ENCODE peak calls at places on chromosomes 16 and 17, in four cellular contexts. A is stimulated activated CD8-positive, alpha-beta memory T cell treated with anti-CD3 and anti-CD28 coated beads, Interleukin-2, amount 100 ng/mL, for 1 hour; X is kidney epithelial cell; V is fibroblast of the conjunctiva. Z is an unnamed sample.

GRCh38 chr17:17032131-17032692 is 10.0 kb upstream of the MPRIP start:
- DNase-seq in V (no peak), A (no peak), X (no peak), Z (no peak)

GRCh38 chr16:28951410-28951943 is 740 bp downstream of the NFATC2IP start:
- DNase-seq in A (no peak), X (no peak), V (no peak), Z (no peak)

GRCh38 chr16:28210979-28211505 is 723 bp downstream of the XPO6 start:
- DNase-seq in V (peak), X (no peak), A (no peak), Z (no peak)

GRCh38 chr17:28701987-28702751 is 9.5 kb downstream of the PROCA1 start:
- DNase-seq in A (no peak), V (no peak), X (no peak), Z (no peak)

GRCh38 chr16:50152386-50152806 is 710 bp upstream of the TENT4B start:
- DNase-seq in X (no peak), A (peak), V (no peak), Z (no peak)

GRCh38 chr17:2929881-2930533 is 133.4 kb downstream of the OR1D5 start:
- DNase-seq in X (no peak), V (no peak), A (no peak), Z (no peak)

GRCh38 chr16:51839697-51840462 is 688.8 kb upstream of the SALL1 start:
- DNase-seq in X (peak), A (no peak), V (no peak), Z (peak)

GRCh38 chr17:76063880-76064546 is 8.3 kb downstream of the SRP68 start:
- DNase-seq in X (no peak), A (no peak), V (no peak), Z (no peak)

GRCh38 chr17:68777243-68777855 is 176.2 kb upstream of the FAM20A start:
- DNase-seq in X (no peak), A (no peak), V (peak), Z (no peak)

GRCh38 chr16:13883266-13883665 is 36.7 kb upstream of the ERCC4 start:
- DNase-seq in X (no peak), V (no peak), A (no peak), Z (no peak)

GRCh38 chr17:4900231-4901107 is 1.1 kb downstream of the C17orf107 start:
- DNase-seq in A (no peak), X (no peak), V (no peak), Z (no peak)

GRCh38 chr16:48393843-48394703 is 8.9 kb upstream of the SIAH1 start:
- DNase-seq in X (no peak), V (peak), A (no peak), Z (no peak)

Z was measured in retinal pigment epithelial cell.